ENCODE peak calls at places on chromosome 18, in seven cellular contexts. H is pancreas, P is progenitor cell of endocrine pancreas, T is PC-3, F is tibial artery, Q is heart left ventricle, I is psoas muscle. L is an unnamed sample.

GRCh38 chr18:50428531-50429206 is 53.8 kb downstream of the SKA1 start:
- DNase-seq in Q (no peak), F (no peak), T (no peak), H (no peak), I (no peak), P (no peak), L (no peak)

GRCh38 chr18:11251891-11252270 is 102.5 kb upstream of the PIEZO2 start:
- DNase-seq in T (no peak), Q (no peak), I (no peak), H (no peak), F (no peak), P (no peak), L (no peak)

GRCh38 chr18:13437801-13438506 is 219.4 kb downstream of the LDLRAD4 start:
- DNase-seq in H (no peak), T (no peak), Q (no peak), F (no peak), I (no peak), P (no peak), L (peak)

GRCh38 chr18:60846396-60846795 is 473.8 kb upstream of the MC4R start:
- DNase-seq in T (no peak), F (no peak), H (no peak), P (no peak), I (no peak), Q (no peak), L (no peak)

GRCh38 chr18:36296591-36297418 is 708 bp upstream of the FHOD3 start:
- DNase-seq in T (peak), P (peak), F (peak), H (peak), I (peak), Q (peak), L (peak)

GRCh38 chr18:63518178-63519012 is 23.8 kb upstream of the SERPINB12 start:
- DNase-seq in H (peak), T (peak), F (peak), Q (peak), P (peak), I (no peak), L (peak)

GRCh38 chr18:44098551-44099098 is 582.1 kb upstream of the SETBP1 start:
- DNase-seq in T (peak), H (no peak), I (no peak), P (no peak), Q (no peak), F (no peak), L (no peak)

GRCh38 chr18:26963292-26963691 is 97.8 kb upstream of the AQP4 start:
- DNase-seq in I (no peak), H (no peak), T (peak), F (no peak), Q (no peak), P (no peak), L (peak)

GRCh38 chr18:44601447-44601846 is 79.2 kb upstream of the SETBP1 start:
- DNase-seq in Q (no peak), P (no peak), T (peak), I (no peak), F (no peak), H (no peak), L (no peak)

GRCh38 chr18:23412351-23412964 is 40.6 kb upstream of the RIOK3 start:
- DNase-seq in Q (no peak), F (no peak), H (no peak), T (no peak), P (no peak), I (no peak), L (no peak)

GRCh38 chr18:8991131-8991530 is 111.4 kb upstream of the NDUFV2 start:
- DNase-seq in Q (no peak), H (no peak), T (no peak), F (no peak), I (no peak), P (no peak), L (no peak)

GRCh38 chr18:24220318-24220688 is 81.4 kb downstream of the CABYR start:
- DNase-seq in Q (no peak), I (no peak), P (no peak), T (no peak), H (no peak), F (no peak), L (no peak)

GRCh38 chr18:12159446-12159845 is 65.8 kb downstream of the ANKRD62 start:
- DNase-seq in H (no peak), T (peak), I (no peak), P (no peak), F (no peak), Q (no peak), L (no peak)

GRCh38 chr18:69557246-69557781 is 156.6 kb downstream of the DOK6 start:
- DNase-seq in F (no peak), H (no peak), P (no peak), I (no peak), T (no peak), Q (no peak), L (no peak)

GRCh38 chr18:72871091-72871490 is 3.3 kb upstream of the NETO1 start:
- DNase-seq in H (no peak), I (no peak), P (no peak), T (peak), Q (no peak), F (no peak), L (no peak)

GRCh38 chr18:11883153-11883552 is 25.0 kb downstream of the MPPE1 start:
- DNase-seq in F (no peak), Q (no peak), I (no peak), H (no peak), T (peak), P (no peak), L (no peak)

GRCh38 chr18:8890957-8891464 is 185.7 kb downstream of the MTCL1 start:
- DNase-seq in I (no peak), Q (no peak), F (no peak), P (no peak), T (peak), H (peak), L (no peak)

GRCh38 chr18:50186385-50186784 is 8.6 kb downstream of the MYO5B start:
- DNase-seq in F (no peak), P (no peak), I (no peak), T (no peak), H (no peak), Q (no peak), L (no peak)

GRCh38 chr18:35506024-35506712 is 8.4 kb upstream of the INO80C start:
- DNase-seq in F (no peak), I (no peak), T (no peak), H (peak), P (no peak), Q (no peak), L (no peak)

GRCh38 chr18:8283901-8284585 is 325.2 kb upstream of the RAB12 start:
- DNase-seq in P (no peak), H (no peak), I (no peak), F (no peak), Q (no peak), T (peak), L (no peak)

GRCh38 chr18:11791131-11791530 is 60.1 kb upstream of the CHMP1B start:
- DNase-seq in P (no peak), H (no peak), Q (no peak), T (no peak), I (no peak), F (no peak), L (no peak)

GRCh38 chr18:32358075-32358474 is 112.6 kb downstream of the GAREM1 start:
- DNase-seq in H (no peak), T (no peak), P (no peak), Q (no peak), I (no peak), F (no peak), L (no peak)
- TF ChIP-seq CTCF in H (no peak), T (peak), P (peak), Q (no peak), I (no peak), F (no peak), L (no peak)

DNA sequence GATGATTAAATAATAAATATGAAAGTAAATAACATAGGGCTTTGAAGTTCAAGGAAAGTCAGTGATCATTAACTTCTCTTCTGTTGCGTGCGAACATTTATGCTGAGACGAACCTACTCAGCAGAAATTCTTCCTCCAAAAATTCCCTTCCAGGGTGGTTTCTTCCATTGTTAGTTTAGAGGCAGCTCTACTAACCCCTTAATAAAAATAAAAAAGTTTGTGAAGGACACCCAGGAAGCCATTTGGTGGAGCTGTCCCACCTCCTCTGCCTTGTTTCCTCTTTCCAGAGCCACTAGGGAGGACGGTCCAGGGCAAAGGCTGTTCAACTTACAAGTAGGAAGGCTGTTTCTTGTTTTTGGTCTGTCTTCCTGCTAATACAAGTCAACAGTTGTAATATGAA is 2.1 kb upstream of the SMAD2 start:
- DNase-seq in Q (no peak), T (no peak), P (no peak), H (peak), I (no peak), F (no peak), L (peak)
- TF ChIP-seq CTCF in Q (no peak), T (no peak), P (no peak), H (no peak), I (no peak), F (no peak), L (no peak)

DNA sequence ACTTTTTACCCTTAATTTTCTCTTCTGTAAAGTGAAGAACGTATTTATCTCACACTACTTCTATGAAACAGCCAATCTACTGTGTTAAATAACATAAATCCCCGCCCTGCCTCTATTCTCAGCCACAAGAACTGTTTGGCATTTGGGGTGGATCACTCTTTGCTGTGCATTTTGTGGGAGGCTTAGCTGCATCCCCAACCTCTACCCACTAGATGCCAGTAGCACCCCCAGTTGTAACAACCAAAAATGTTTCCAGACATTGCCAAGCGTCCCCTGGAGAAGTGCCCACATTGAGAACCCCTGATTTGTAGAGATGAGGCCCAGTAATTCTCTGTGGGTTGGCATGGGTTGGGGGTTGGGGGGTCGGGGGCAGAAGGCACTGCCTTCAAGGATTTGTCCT is 94.7 kb upstream of the BOD1L2 start:
- DNase-seq in Q (no peak), P (no peak), I (no peak), H (no peak), T (no peak), F (no peak), L (no peak)
- TF ChIP-seq CTCF in Q (no peak), P (no peak), I (no peak), H (no peak), T (no peak), F (no peak), L (no peak)

DNA sequence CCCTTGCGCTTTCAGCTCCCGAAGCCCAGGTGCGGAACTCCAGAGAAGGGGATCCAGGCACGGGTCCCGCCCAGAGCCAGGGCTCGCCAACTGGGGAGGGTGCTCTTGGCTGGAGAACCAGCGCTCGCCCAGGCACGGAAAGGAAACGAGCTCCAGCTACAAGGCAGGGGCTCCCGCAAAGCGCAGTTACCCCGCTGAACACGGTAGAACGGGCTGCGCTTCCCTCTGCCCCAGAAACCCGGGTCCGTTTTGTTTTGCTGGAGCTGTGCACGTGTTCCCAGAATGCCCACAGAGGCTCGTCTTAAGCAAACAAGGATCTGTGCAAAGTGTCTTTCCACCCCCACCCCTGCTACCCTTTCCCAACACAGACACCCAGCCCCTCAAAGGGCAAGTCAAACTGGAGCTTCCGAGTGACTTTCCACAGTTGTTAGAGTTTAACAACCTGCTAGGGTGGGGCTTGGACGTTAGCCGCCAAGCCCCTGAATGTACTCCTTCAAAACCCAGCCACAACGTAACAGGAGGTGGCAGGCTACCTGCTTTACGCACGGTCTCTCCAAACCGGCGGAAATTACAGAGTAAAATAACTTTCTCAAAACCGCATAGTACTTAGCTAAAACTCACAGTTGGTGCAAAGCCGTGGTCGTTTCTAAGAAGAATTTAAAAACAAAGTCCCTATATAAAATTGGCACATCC is 772 bp downstream of the RNF125 start:
- DNase-seq in T (peak), I (peak), Q (peak), H (peak), F (peak), P (no peak), L (peak)
- TF ChIP-seq CTCF in T (no peak), I (no peak), Q (no peak), H (no peak), F (no peak), P (no peak), L (no peak)

DNA sequence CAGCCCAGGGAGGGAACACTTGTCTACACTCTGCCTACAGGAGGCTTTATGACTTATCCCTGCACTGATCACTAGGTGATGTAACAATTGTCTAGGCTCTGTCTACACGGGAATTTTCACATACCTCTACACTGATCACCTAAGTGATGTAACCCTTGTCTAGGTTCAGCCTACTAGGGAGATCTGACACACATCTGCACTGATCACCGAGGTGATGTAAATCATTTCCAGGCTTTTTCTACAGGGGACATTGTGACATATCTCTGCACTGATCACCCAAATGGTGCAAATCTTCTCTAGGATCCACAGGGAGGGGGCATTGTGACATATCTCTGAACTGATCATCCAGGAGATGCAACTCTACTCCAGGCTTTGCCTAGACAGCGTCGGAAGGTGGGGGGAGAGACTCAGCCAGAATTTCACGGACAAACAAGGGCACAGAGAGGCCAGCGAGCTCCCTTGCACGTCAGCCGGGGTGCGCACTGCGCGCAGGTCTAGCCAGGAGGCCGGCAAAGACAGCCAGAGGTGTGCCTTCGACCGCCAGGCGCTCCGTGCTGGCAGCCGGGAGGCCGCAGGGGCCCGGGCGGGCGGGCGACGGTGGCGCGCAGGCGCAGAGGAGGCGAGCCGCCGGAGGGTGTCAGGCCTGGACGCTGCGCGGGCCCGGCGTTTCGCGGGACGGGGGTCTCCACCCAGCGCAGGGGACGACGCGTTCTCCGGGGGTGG is 46.9 kb upstream of the USP14 start:
- DNase-seq in I (peak), H (peak), F (peak), P (peak), T (peak), Q (peak), L (peak)
- TF ChIP-seq CTCF in I (no peak), H (no peak), F (no peak), P (peak), T (no peak), Q (no peak), L (no peak)

GRCh38 chr18:42640160-42640559 is 475.3 kb downstream of the RIT2 start:
- DNase-seq in T (no peak), H (no peak), P (no peak), Q (no peak), I (no peak), F (no peak), L (no peak)

GRCh38 chr18:42636309-42636708 is 479.2 kb downstream of the RIT2 start:
- DNase-seq in Q (no peak), I (no peak), H (no peak), P (no peak), F (no peak), T (no peak), L (no peak)

GRCh38 chr18:42635378-42636048 is 480.0 kb downstream of the RIT2 start:
- DNase-seq in T (no peak), H (no peak), Q (no peak), I (no peak), F (no peak), P (no peak), L (no peak)
- TF ChIP-seq CTCF in T (no peak), H (no peak), Q (no peak), I (no peak), F (no peak), P (no peak), L (no peak)

GRCh38 chr18:80244956-80245730 is 2.2 kb downstream of the PARD6G start:
- DNase-seq in I (no peak), F (no peak), H (peak), Q (no peak), P (no peak), T (no peak), L (no peak)

GRCh38 chr18:80245781-80246655 is 1.3 kb downstream of the PARD6G start:
- DNase-seq in F (no peak), H (peak), T (no peak), Q (peak), I (peak), P (peak), L (peak)

GRCh38 chr18:80249217-80250093 is 2.1 kb upstream of the PARD6G start:
- DNase-seq in Q (no peak), F (no peak), T (peak), I (no peak), H (peak), P (no peak), L (peak)

GRCh38 chr18:80246656-80247402 is 485 bp downstream of the PARD6G start:
- DNase-seq in T (peak), H (no peak), P (peak), Q (no peak), F (no peak), I (peak), L (peak)

DNA sequence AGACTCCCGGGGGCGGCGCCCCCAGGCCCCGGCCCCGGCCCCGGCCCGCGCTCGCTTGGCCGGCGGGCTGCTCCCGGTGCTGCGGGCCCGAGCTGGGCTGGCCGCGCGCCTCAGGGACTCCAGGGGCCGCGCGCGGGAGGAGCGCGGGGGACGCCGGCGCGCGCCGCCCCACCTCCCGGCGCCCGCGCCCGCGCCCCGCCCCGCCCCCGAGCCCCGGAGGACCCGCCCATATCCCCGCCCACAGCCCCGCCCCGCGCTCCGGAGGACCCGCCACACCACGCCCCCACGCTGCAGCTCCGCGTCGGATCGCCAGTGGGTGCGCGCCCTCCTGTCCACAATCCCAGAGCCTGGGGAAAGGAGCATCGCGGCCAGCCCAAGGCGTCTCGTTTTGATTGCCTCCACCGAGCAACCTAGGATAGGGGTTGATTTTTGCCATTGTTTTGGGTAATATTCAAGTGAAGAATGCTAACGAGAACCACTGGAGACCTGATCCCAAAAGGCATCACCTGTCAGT is at the start of gene PARD6G:
- DNase-seq in H (peak), T (peak), P (peak), F (peak), I (peak), Q (peak), L (peak)
- TF ChIP-seq CTCF in H (no peak), T (no peak), P (peak), F (no peak), I (peak), Q (no peak), L (peak)

GRCh38 chr18:10017048-10017447 is 103.2 kb downstream of the VAPA start:
- DNase-seq in T (no peak), P (no peak), H (no peak), I (no peak), Q (no peak), F (no peak), L (no peak)
- TF ChIP-seq CTCF in T (no peak), P (no peak), H (no peak), I (no peak), Q (no peak), F (no peak), L (no peak)

DNA sequence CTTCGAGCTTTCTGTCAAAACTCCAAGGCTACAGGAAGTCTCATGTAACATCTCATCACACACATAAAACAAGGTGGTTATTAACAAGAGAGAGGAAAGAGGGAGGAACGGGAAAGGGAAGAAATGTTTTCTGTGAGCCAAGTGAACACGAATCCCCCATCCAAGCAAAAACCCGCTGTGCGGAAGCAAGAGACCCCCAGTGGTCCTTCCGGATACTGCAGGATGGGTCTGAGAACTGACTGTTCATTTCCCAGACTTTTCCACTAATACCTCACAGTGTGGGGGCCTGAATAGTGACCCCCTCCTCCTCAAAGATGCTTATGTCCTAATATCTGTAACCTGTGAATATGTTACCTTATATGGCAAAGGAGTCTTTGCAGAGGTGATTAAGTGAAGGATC is 19.0 kb upstream of the DIPK1C start:
- DNase-seq in Q (peak), T (peak), I (no peak), F (no peak), H (no peak), P (peak), L (peak)
- TF ChIP-seq CTCF in Q (peak), T (peak), I (peak), F (peak), H (peak), P (peak), L (no peak)

GRCh38 chr18:54675076-54675475 is 84.0 kb downstream of the DYNAP start:
- DNase-seq in Q (no peak), T (no peak), P (no peak), F (no peak), I (no peak), H (no peak), L (no peak)

GRCh38 chr18:54684786-54685185 is 93.7 kb downstream of the DYNAP start:
- DNase-seq in I (no peak), Q (no peak), P (no peak), H (no peak), T (no peak), F (no peak), L (peak)

GRCh38 chr18:54679318-54680149 is 88.5 kb downstream of the DYNAP start:
- DNase-seq in P (no peak), I (no peak), H (peak), Q (no peak), F (no peak), T (peak), L (no peak)
- TF ChIP-seq CTCF in P (peak), I (no peak), H (peak), Q (peak), F (peak), T (peak), L (peak)

L was measured in thyroid gland.